ENCODE peak calls at places on chromosomes 3 and 15, in ten cellular contexts. W, B, C, Z, T, A, D, F, P and E are unnamed samples.

GRCh38 chr15:95953032-95953431 is 377.5 kb upstream of the NR2F2 start:
- DNase-seq in F (no peak), Z (no peak), T (no peak), C (no peak), B (no peak), A (no peak), D (no peak), W (peak; percentile 8), P (no peak), E (no peak)

GRCh38 chr15:78088773-78089080 is 3.6 kb upstream of the SH2D7 start:
- DNase-seq in D (no peak), F (no peak), W (no peak), A (no peak), C (no peak), P (no peak), T (no peak), Z (no peak), B (no peak), E (no peak)

GRCh38 chr3:138219255-138219654 is 32.2 kb downstream of the ARMC8 start:
- DNase-seq in D (no peak), T (no peak), Z (no peak), P (no peak), A (no peak), F (no peak), W (no peak), C (no peak), B (no peak), E (no peak)

GRCh38 chr3:99482191-99482590 is 156.2 kb upstream of the COL8A1 start:
- DNase-seq in F (no peak), P (no peak), Z (no peak), D (no peak), W (no peak), A (no peak), C (no peak), T (no peak), B (peak; percentile 52), E (no peak)

GRCh38 chr15:77024273-77025065 is 29.5 kb downstream of the PSTPIP1 start:
- DNase-seq in C (no peak), B (peak; percentile 71), P (peak; percentile 71), F (peak; percentile 82), A (peak; percentile 67), T (peak; percentile 58), W (peak; percentile 19), Z (peak; percentile 63), D (peak; percentile 83), E (peak; percentile 95)

GRCh38 chr3:43378066-43378935 is 92.0 kb downstream of the SNRK start:
- DNase-seq in C (peak; percentile 39), W (peak; percentile 37), T (peak; percentile 72), F (peak; percentile 48), B (peak; percentile 71), D (peak; percentile 19), A (peak; percentile 73), P (peak; percentile 61), Z (peak; percentile 43), E (no peak)

GRCh38 chr15:85579957-85580694 is 199.7 kb downstream of the AKAP13 start:
- DNase-seq in C (no peak), A (no peak), B (no peak), W (peak; percentile 76), Z (peak; percentile 82), P (peak; percentile 52), T (no peak), F (no peak), D (no peak), E (peak; percentile 35)

GRCh38 chr15:33926260-33926659 is 42.0 kb upstream of the CHRM5 start:
- DNase-seq in C (no peak), P (no peak), W (no peak), Z (no peak), A (no peak), B (no peak), D (no peak), F (no peak), T (no peak), E (no peak)

GRCh38 chr3:195897853-195898415 is 10.4 kb downstream of the TNK2 start:
- DNase-seq in B (peak; percentile 50), P (no peak), W (no peak), T (no peak), F (peak; percentile 45), Z (no peak), D (no peak), C (no peak), A (no peak), E (no peak)

GRCh38 chr3:108221403-108221802 is 821 bp downstream of the IFT57 start:
- DNase-seq in A (no peak), P (no peak), F (peak; percentile 12), B (peak; percentile 18), W (no peak), T (no peak), Z (peak; percentile 23), D (no peak), C (no peak), E (no peak)

GRCh38 chr15:68017221-68017620 is 36.9 kb upstream of the PIAS1 start:
- DNase-seq in D (no peak), F (no peak), T (no peak), C (no peak), Z (no peak), A (no peak), B (peak; percentile 21), W (no peak), P (no peak), E (no peak)

GRCh38 chr3:171369156-171369555 is 91.0 kb downstream of the TNIK start:
- DNase-seq in A (no peak), D (no peak), B (no peak), P (no peak), W (no peak), C (no peak), Z (no peak), F (no peak), T (no peak), E (no peak)

GRCh38 chr15:89167267-89168176 is 53.9 kb downstream of the RLBP1 start:
- DNase-seq in C (peak; percentile 91), W (peak; percentile 94), T (no peak), B (peak; percentile 93), F (no peak), A (no peak), Z (peak; percentile 83), P (peak; percentile 51), D (no peak), E (peak; percentile 75)

GRCh38 chr3:44439499-44440295 is 37.8 kb downstream of the ZNF445 start:
- DNase-seq in T (peak; percentile 78), F (no peak), P (peak; percentile 76), C (no peak), A (peak; percentile 72), Z (no peak), D (peak; percentile 50), B (no peak), W (peak; percentile 59), E (no peak)

GRCh38 chr3:139113231-139113749 is 68.6 kb upstream of the PRR23C start:
- DNase-seq in P (no peak), B (peak; percentile 17), T (no peak), F (no peak), D (no peak), Z (no peak), C (peak; percentile 21), A (no peak), W (no peak), E (no peak)

GRCh38 chr15:29821416-29822099 is 710 bp downstream of the TJP1 start:
- DNase-seq in D (peak; percentile 71), W (peak; percentile 88), A (peak; percentile 29), F (peak; percentile 87), C (peak; percentile 70), T (no peak), Z (peak; percentile 93), B (peak; percentile 84), P (peak; percentile 85), E (peak; percentile 85)

GRCh38 chr3:147421184-147421912 is 12.2 kb downstream of the ZIC1 start:
- DNase-seq in C (no peak), Z (peak; percentile 64), B (no peak), T (no peak), A (no peak), P (no peak), F (peak; percentile 82), D (no peak), W (no peak), E (peak; percentile 75)

GRCh38 chr15:28001641-28002040 is 97.5 kb downstream of the OCA2 start:
- DNase-seq in C (no peak), Z (no peak), A (no peak), F (no peak), B (no peak), P (no peak), T (no peak), W (no peak), D (no peak), E (no peak)

GRCh38 chr15:70264014-70264492 is 166.3 kb upstream of the TLE3 start:
- DNase-seq in A (no peak), F (peak; percentile 68), B (no peak), D (peak; percentile 84), P (peak; percentile 25), T (no peak), C (no peak), W (peak; percentile 84), Z (peak; percentile 57), E (no peak)

GRCh38 chr3:46089237-46090011 is 62.1 kb upstream of the XCR1 start:
- DNase-seq in D (no peak), Z (peak; percentile 98), C (no peak), P (peak; percentile 79), F (no peak), T (no peak), W (peak; percentile 87), A (no peak), B (peak; percentile 88), E (peak; percentile 91)

GRCh38 chr3:71168961-71169411 is 414.5 kb downstream of the FOXP1 start:
- DNase-seq in D (peak; percentile 82), Z (peak; percentile 63), W (peak; percentile 37), T (no peak), A (no peak), P (no peak), B (no peak), F (peak; percentile 14), C (no peak), E (no peak)

GRCh38 chr3:122078235-122078935 is 23.2 kb downstream of the CD86 start:
- DNase-seq in T (no peak), D (no peak), A (no peak), C (no peak), P (no peak), W (no peak), F (no peak), B (no peak), Z (no peak), E (no peak)
- H3K4me1 ChIP-seq in T (peaks cover 8% of the 10 kb centered on the region), D (no peaks in the 10 kb centered on the region), A (no peaks in the 10 kb centered on the region), C (no peaks in the 10 kb centered on the region), P (no peaks in the 10 kb centered on the region), W (no peaks in the 10 kb centered on the region), F (no peaks in the 10 kb centered on the region), B (peaks cover 5% of the 10 kb centered on the region), Z (no peaks in the 10 kb centered on the region), E (no peaks in the 10 kb centered on the region)

GRCh38 chr3:9653565-9654248 is 4.4 kb downstream of the MTMR14 start:
- DNase-seq in P (no peak), Z (no peak), A (no peak), W (no peak), F (no peak), B (no peak), C (no peak), T (no peak), D (no peak), E (no peak)
- H3K4me1 ChIP-seq in P (peaks cover 20% of the 10 kb centered on the region), Z (peaks cover 4% of the 10 kb centered on the region), A (peaks cover 19% of the 10 kb centered on the region), W (no peaks in the 10 kb centered on the region), F (no peaks in the 10 kb centered on the region), B (peaks cover 8% of the 10 kb centered on the region), C (peaks cover 5% of the 10 kb centered on the region), T (peaks cover 19% of the 10 kb centered on the region), D (no peaks in the 10 kb centered on the region), E (peaks cover 19% of the 10 kb centered on the region)

GRCh38 chr15:64742385-64742784 is 33.0 kb downstream of the RBPMS2 start:
- DNase-seq in D (no peak), B (no peak), A (no peak), C (no peak), W (no peak), P (no peak), F (no peak), T (no peak), Z (no peak), E (no peak)
- H3K4me1 ChIP-seq in D (peaks cover 7% of the 10 kb centered on the region), B (no peaks in the 10 kb centered on the region), A (no peaks in the 10 kb centered on the region), C (no peaks in the 10 kb centered on the region), W (peaks cover 4% of the 10 kb centered on the region), P (no peaks in the 10 kb centered on the region), F (peaks cover 22% of the 10 kb centered on the region), T (no peaks in the 10 kb centered on the region), Z (no peaks in the 10 kb centered on the region), E (peaks cover 14% of the 10 kb centered on the region)

GRCh38 chr3:119628390-119628789 is 30.7 kb downstream of the PLA1A start:
- DNase-seq in B (no peak), T (no peak), D (no peak), P (no peak), W (no peak), C (no peak), Z (no peak), F (no peak), A (no peak), E (no peak)
- H3K4me1 ChIP-seq in B (peaks cover 34% of the 10 kb centered on the region), T (peaks cover 26% of the 10 kb centered on the region), D (peaks cover 9% of the 10 kb centered on the region), P (peaks cover 15% of the 10 kb centered on the region), W (peaks cover 3% of the 10 kb centered on the region), C (no peaks in the 10 kb centered on the region), Z (peaks cover 14% of the 10 kb centered on the region), F (peaks cover 22% of the 10 kb centered on the region), A (no peaks in the 10 kb centered on the region), E (peaks cover 27% of the 10 kb centered on the region)